ENCODE peak calls at places on chromosome 13, in four cellular contexts. E is AG20443; G is NCI-H2029 treated with DMSO at 0.1 percent for 48 hours; V is stimulated activated CD4-positive, alpha-beta T cell treated with anti-CD3 and anti-CD28 coated beads, Interleukin-4, amount 100 ng/mL, for 1 hour. X is an unnamed sample.

GRCh38 chr13:43963726-43964125 is 84.0 kb downstream of the LACC1 start:
- DNase-seq in E (peak; percentile 14), G (no peak), V (no peak), X (no peak)

GRCh38 chr13:37602743-37603381 is 4.3 kb upstream of the POSTN start:
- DNase-seq in E (peak; percentile 17), G (no peak), V (no peak), X (peak; percentile 67)

GRCh38 chr13:93249259-93249917 is 22.8 kb downstream of the GPC6 start:
- DNase-seq in E (peak; percentile 57), G (peak; percentile 90), V (no peak), X (peak; percentile 91)

GRCh38 chr13:60627071-60627686 is 230.2 kb downstream of the TDRD3 start:
- DNase-seq in E (peak; percentile 55), G (no peak), V (no peak), X (peak; percentile 27)

GRCh38 chr13:46339035-46339666 is 47.9 kb downstream of the RUBCNL start:
- DNase-seq in E (no peak), G (no peak), V (no peak), X (peak; percentile 82)

GRCh38 chr13:79258489-79258888 is 147.6 kb downstream of the RBM26 start:
- DNase-seq in E (no peak), G (no peak), V (no peak), X (no peak)

GRCh38 chr13:56166864-56167263 is 973.9 kb upstream of the PRR20A start:
- DNase-seq in E (no peak), G (no peak), V (no peak), X (no peak)

GRCh38 chr13:50228527-50228926 is 213.3 kb downstream of the KCNRG start:
- DNase-seq in E (no peak), G (peak; percentile 7), V (no peak), X (no peak)

GRCh38 chr13:94860981-94861407 is 148.6 kb upstream of the SOX21 start:
- DNase-seq in E (peak; percentile 32), G (no peak), V (no peak), X (peak; percentile 27)

GRCh38 chr13:40031031-40031430 is 375.6 kb downstream of the COG6 start:
- DNase-seq in E (peak; percentile 45), G (no peak), V (no peak), X (peak; percentile 68)

GRCh38 chr13:36344886-36345437 is 1.2 kb downstream of the SPART start:
- DNase-seq in E (no peak), G (no peak), V (no peak), X (peak; percentile 41)

GRCh38 chr13:27661017-27661416 is 39.3 kb downstream of the POLR1D start:
- DNase-seq in E (no peak), G (no peak), V (no peak), X (no peak)

GRCh38 chr13:44474122-44474910 is 100.7 kb downstream of the SERP2 start:
- DNase-seq in E (peak; percentile 14), G (no peak), V (no peak), X (peak; percentile 37)

GRCh38 chr13:75345191-75345590 is 136.8 kb downstream of the TBC1D4 start:
- DNase-seq in E (peak; percentile 14), G (no peak), V (no peak), X (peak; percentile 42)

GRCh38 chr13:113034451-113035208 is 65.6 kb downstream of the MCF2L start:
- DNase-seq in E (peak; percentile 90), G (no peak), V (no peak), X (peak; percentile 76)

GRCh38 chr13:85616275-85616674 is 182.9 kb downstream of the SLITRK6 start:
- DNase-seq in E (no peak), G (no peak), V (no peak), X (no peak)

GRCh38 chr13:25699600-25699999 is 327.8 kb downstream of the ATP8A2 start:
- DNase-seq in E (no peak), G (no peak), V (no peak), X (no peak)

GRCh38 chr13:108834193-108834592 is 204.8 kb downstream of the MYO16 start:
- DNase-seq in E (no peak), G (no peak), V (no peak), X (no peak)